ENCODE peak calls at places on chromosome 10, in four cellular contexts. Q, S, T and W are unnamed samples.

GRCh38 chr10:69217119-69217754 is 2.9 kb upstream of the HKDC1 start:
- DNase-seq in T (no peak), Q (peak; percentile 85), S (no peak), W (no peak)

GRCh38 chr10:114025610-114026130 is 18.0 kb upstream of the ADRB1 start:
- DNase-seq in T (no peak), Q (no peak), S (no peak), W (no peak)

GRCh38 chr10:77479586-77479985 is 158.0 kb downstream of the KCNMA1 start:
- DNase-seq in Q (no peak), S (no peak), T (no peak), W (no peak)

GRCh38 chr10:2917926-2918325 is 149.4 kb upstream of the PFKP start:
- DNase-seq in S (no peak), T (no peak), Q (no peak), W (no peak)

GRCh38 chr10:114337510-114338462 is 66.5 kb downstream of the AFAP1L2 start:
- DNase-seq in T (peak; percentile 53), Q (no peak), S (no peak), W (peak; percentile 81)

GRCh38 chr10:96306516-96306915 is 2.3 kb downstream of the DNTT start:
- DNase-seq in Q (no peak), S (no peak), T (no peak), W (no peak)

GRCh38 chr10:67802767-67803538 is 35.0 kb downstream of the DNAJC12 start:
- DNase-seq in Q (no peak), T (no peak), S (no peak), W (no peak)

GRCh38 chr10:14481752-14482151 is 151.0 kb upstream of the FRMD4A start:
- DNase-seq in S (no peak), T (no peak), Q (peak; percentile 82), W (no peak)

GRCh38 chr10:84308481-84309304 is 19.7 kb upstream of the CCSER2 start:
- DNase-seq in T (no peak), S (no peak), Q (peak; percentile 71), W (no peak)

GRCh38 chr10:120414946-120415345 is 42.1 kb upstream of the PLPP4 start:
- DNase-seq in T (no peak), Q (no peak), S (no peak), W (no peak)

GRCh38 chr10:88157981-88158465 is 294.6 kb downstream of the PTEN start:
- DNase-seq in T (no peak), S (no peak), Q (peak; percentile 90), W (no peak)

DNA sequence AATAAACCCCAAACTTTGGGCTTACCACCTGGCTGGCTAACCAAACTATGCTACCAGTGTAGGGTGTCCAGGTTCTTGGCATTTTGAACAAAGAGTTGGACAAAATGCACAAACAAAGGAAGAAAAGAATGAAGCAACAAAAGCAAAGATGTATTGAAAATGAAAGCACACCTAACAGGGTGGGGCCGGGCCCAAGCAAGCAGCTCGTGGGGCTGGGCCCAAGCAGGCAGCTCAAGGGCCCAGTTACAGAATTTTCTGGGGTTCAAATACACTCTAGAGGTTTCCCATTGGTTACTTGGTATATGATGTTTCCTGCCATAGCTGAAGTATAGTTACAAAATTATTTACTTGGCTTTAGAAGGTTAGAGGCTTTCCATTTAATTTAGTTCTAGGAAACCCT is 15.7 kb downstream of the ACADSB start:
- DNase-seq in Q (no peak), T (no peak), S (no peak), W (no peak)
- H2BK12ac ChIP-seq in Q (no peak overlapping the region), T (no peak overlapping the region), S (no peak overlapping the region), W (no peak overlapping the region)

DNA sequence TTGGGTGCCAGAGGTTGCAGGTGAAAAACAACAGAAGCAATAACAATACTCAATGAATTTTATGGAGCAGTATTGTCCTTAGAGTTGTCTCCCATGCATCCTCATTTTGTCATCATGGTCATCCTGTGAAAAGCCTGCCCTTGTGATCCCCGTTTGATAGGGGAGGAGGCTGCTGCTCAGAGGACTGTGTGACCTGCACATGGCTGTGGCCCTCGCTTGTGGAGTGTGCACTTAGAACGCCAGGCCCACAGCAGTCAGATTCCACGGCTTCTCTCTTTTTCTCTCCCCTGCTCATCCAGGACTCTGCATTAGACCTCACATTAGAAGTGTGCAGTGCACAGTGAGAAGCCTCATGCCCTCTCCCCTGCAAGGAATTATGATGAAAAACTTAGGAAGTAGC is 491.1 kb upstream of the KLF6 start:
- DNase-seq in T (no peak), Q (no peak), S (no peak), W (no peak)
- H3K23ac ChIP-seq in T (no peak overlapping the region), Q (no peak overlapping the region), S (no peak overlapping the region), W (no peak overlapping the region)

GRCh38 chr10:30781571-30782542 is 152.3 kb upstream of the LYZL2 start:
- DNase-seq in T (no peak), S (no peak), Q (no peak), W (no peak)
- H2BK5ac ChIP-seq in T (no peak overlapping the region), S (no peak overlapping the region), Q (peak overlapping the region; percentile 79), W (no peak overlapping the region)

GRCh38 chr10:76327441-76327840 is 896.0 kb downstream of the LRMDA start:
- DNase-seq in T (no peak), S (no peak), Q (no peak), W (no peak)

GRCh38 chr10:76329891-76330575 is 898.6 kb downstream of the LRMDA start:
- DNase-seq in Q (peak; percentile 27), S (no peak), T (no peak), W (no peak)

GRCh38 chr10:76328348-76328747 is 896.9 kb downstream of the LRMDA start:
- DNase-seq in T (no peak), Q (no peak), S (no peak), W (no peak)

GRCh38 chr10:76319666-76320065 is 888.2 kb downstream of the LRMDA start:
- DNase-seq in T (no peak), Q (no peak), S (no peak), W (no peak)

DNA sequence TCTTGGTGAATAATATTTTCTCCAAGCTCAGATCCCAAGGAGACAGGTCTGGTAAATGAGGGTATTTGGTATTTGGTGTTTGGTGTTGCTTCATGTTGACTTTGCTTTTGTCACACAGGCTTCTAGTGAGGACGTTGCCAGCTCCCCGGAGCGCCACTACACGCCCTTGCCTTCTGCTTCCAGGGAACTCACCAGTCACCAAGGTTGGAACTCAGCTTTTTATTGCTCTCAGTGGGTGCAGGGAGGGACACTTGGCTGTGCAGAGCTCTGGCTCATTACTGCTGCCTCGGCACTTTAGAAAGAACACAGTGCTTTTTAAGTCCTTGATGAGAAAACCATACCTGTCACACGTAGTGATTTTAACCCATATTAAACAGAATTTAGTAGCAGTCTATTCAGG is 892.9 kb downstream of the LRMDA start:
- DNase-seq in S (no peak), T (no peak), Q (no peak), W (no peak)
- H2BK12ac ChIP-seq in S (no peak overlapping the region), T (no peak overlapping the region), Q (peak overlapping the region; percentile 49), W (no peak overlapping the region)

DNA sequence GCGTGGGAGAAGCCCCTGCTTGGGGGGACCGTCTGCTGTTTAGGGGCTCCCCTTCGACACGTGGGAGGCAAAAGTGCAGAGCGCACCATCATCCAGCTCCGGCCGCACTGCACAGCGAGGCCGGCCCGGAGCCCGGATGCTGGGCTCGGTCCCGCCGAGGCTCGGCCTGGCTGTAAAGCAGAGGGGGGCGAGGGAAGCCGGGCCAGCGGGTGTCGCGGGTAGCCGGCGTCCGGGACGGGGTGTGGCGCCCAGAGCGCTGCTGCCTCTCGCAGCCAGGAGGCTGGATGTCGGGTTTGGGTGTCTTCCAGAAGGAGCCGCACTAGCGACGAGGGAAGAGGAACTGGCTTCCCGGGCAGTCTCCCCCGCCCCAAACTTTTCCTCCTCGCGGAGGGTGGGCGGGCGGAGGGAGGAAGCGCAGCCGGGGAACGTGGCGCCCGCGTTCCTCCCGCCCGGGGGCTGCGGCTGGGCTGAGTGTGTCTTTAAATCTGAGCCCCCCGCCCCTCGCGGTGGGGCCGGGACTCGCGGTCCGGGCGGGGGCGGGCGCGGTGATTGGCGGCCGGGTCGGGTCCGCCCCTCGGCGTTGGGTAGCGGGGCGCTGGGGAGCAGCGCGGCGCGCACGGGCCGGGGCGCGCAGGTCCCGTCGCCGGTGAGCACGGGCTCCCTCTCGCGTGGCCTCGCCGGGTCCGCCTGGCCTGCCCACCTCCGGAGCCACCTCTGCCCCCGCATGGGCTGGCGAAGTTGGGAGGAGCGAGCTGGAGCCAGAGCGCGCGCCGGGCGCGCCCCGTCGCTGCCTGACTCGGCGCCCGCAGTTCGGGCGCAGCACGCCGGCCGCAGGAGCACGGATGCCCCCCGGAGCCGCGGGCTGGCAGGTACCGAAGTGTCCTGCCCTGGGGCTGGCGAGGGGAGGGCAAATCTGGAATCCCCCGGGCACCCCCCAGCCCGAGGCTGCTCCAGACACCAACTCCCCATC is at the start of gene PALD1:
- DNase-seq in S (peak; percentile 69), Q (peak; percentile 28), T (peak; percentile 89), W (peak; percentile 80)
- H3K23ac ChIP-seq in S (peak within 1 kb of the TSS; percentile 29), Q (no peak within 1 kb of the TSS), T (no peak within 1 kb of the TSS), W (no peak within 1 kb of the TSS)

GRCh38 chr10:17426263-17426600 is 28.2 kb downstream of the ST8SIA6 start:
- DNase-seq in Q (no peak), S (no peak), T (no peak), W (no peak)

GRCh38 chr10:17429490-17429889 is 24.9 kb downstream of the ST8SIA6 start:
- DNase-seq in T (peak; percentile 29), S (no peak), Q (no peak), W (no peak)

GRCh38 chr10:17428616-17429097 is 25.7 kb downstream of the ST8SIA6 start:
- DNase-seq in S (no peak), T (no peak), Q (no peak), W (no peak)

GRCh38 chr10:17427201-17427600 is 27.2 kb downstream of the ST8SIA6 start:
- DNase-seq in S (no peak), T (peak; percentile 13), Q (no peak), W (no peak)

GRCh38 chr10:17428096-17428615 is 26.2 kb downstream of the ST8SIA6 start:
- DNase-seq in S (no peak), T (peak; percentile 41), Q (no peak), W (no peak)
- H2BK5ac ChIP-seq in S (no peak overlapping the region), T (no peak overlapping the region), Q (no peak overlapping the region), W (no peak overlapping the region)

GRCh38 chr10:73907841-73908517 is 3.0 kb upstream of the PLAU start:
- DNase-seq in T (no peak), Q (peak; percentile 91), S (no peak), W (no peak)

GRCh38 chr10:73902351-73902750 is 8.6 kb upstream of the PLAU start:
- DNase-seq in T (no peak), Q (no peak), S (no peak), W (no peak)

GRCh38 chr10:73908853-73909611 is 1.9 kb upstream of the PLAU start:
- DNase-seq in T (no peak), Q (peak; percentile 100), S (no peak), W (no peak)

GRCh38 chr10:73906524-73907447 is 4.1 kb upstream of the PLAU start:
- DNase-seq in T (peak; percentile 74), S (peak; percentile 69), Q (peak; percentile 99), W (peak; percentile 94)

GRCh38 chr10:73905256-73906018 is 5.5 kb upstream of the PLAU start:
- DNase-seq in S (no peak), T (no peak), Q (no peak), W (no peak)
- H2BK12ac ChIP-seq in S (no peak overlapping the region), T (no peak overlapping the region), Q (peak overlapping the region; percentile 99), W (no peak overlapping the region)